ENCODE peak calls at places on chromosomes 13 and 19, in four cellular contexts. I is tibial nerve, B is mammary epithelial cell, N is Peyer's patch. X is an unnamed sample.

GRCh38 chr19:19053508-19054314 is 10.1 kb upstream of the SLC25A42 start:
- DNase-seq in I (no peak), B (no peak), N (peak), X (no peak)

GRCh38 chr19:4589579-4590410 is 30.3 kb upstream of the SEMA6B start:
- DNase-seq in I (no peak), B (no peak), N (no peak), X (no peak)

GRCh38 chr13:49827336-49827735 is 34.9 kb upstream of the KPNA3 start:
- DNase-seq in B (no peak), N (no peak), I (no peak), X (no peak)

GRCh38 chr19:4449022-4449825 is 8.4 kb downstream of the UBXN6 start:
- DNase-seq in B (no peak), I (no peak), N (no peak), X (no peak)

GRCh38 chr19:12983091-12983490 is 12.2 kb upstream of the NFIX start:
- DNase-seq in N (no peak), I (no peak), B (no peak), X (no peak)

GRCh38 chr13:38763446-38764381 is 76.8 kb downstream of the FREM2 start:
- DNase-seq in B (peak), N (no peak), I (no peak), X (peak)

GRCh38 chr19:45781282-45782161 is 768 bp downstream of the DMPK start:
- DNase-seq in B (peak), I (no peak), N (no peak), X (no peak)

GRCh38 chr19:13044160-13044853 is 49.0 kb downstream of the NFIX start:
- DNase-seq in N (no peak), I (no peak), B (peak), X (no peak)

GRCh38 chr19:13091400-13092161 is 11.1 kb downstream of the LYL1 start:
- DNase-seq in I (no peak), N (no peak), B (no peak), X (no peak)

GRCh38 chr19:46631481-46631880 is 4.5 kb downstream of the GNG8 start:
- DNase-seq in I (peak), B (peak), N (no peak), X (no peak)

GRCh38 chr13:63691474-63691873 is 2275.8 kb upstream of the PCDH20 start:
- DNase-seq in N (no peak), B (no peak), I (no peak), X (no peak)

GRCh38 chr19:50003254-50003788 is 21.9 kb downstream of the VRK3 start:
- DNase-seq in B (no peak), N (no peak), I (no peak), X (no peak)
- H3K27ac ChIP-seq in B (no peak), N (no peak), I (no peak), X (no peak)

DNA sequence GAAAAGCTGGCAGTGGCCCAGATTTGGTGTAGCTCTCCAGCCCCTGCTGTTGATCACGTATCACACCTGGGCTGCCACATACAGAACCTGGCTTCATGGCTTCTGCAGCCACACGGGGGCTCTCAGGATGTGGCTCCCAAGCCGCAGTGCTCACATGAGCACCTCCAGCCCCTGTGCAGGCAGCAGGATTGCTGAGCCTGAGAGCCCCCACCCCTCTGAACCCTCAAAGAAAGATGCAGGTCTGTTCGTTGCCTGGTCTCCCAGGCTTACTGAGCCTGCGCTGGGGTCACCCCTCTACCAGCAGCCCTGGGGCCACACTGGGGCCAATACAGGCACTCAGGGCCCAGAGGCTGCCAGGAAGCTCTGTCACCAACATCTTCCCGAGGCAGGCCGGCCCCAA is 2.7 kb downstream of the PLEKHF1 start:
- DNase-seq in B (no peak), N (peak), I (no peak), X (no peak)
- H3K4me3 ChIP-seq in B (no peak), N (no peak), I (no peak), X (no peak)

DNA sequence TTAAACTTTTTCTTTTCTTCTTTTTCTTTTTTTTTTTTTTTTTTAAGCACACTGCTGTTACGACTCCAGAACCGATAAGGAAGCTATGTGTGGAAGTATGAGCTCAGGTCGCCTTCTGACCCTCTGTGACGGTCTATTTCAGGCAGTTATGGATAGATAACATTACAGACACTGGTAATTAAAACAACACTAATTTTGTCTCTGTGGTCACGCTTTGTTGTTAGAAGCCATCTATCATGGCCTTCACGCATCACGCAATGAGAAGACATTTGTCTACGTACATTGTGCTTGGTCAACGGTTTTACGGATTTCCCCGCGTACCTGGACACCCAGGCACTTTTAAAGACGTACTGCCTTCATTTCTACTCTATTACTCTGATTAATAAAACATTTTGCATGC is 306.0 kb upstream of the ZNF507 start:
- DNase-seq in I (no peak), N (no peak), B (no peak), X (no peak)
- H3K27ac ChIP-seq in I (no peak), N (no peak), B (no peak), X (peak)

DNA sequence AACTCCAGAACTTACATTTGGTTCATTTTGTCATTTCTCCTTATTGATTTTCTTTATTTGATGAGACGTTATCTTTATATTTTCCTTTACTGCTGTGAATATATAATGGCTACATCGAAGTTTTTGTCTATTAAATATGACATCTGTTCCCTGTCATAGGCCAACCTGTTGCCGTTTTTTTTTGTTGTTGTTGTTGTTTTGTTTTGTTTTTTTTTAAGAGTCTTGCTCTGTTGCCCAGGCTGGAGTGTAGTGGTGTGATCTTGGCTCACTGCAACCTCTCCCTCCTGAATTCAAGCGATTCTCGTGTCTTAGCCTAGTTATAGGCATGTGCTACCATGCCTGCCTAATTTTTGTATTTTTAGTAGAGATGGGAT is 29.4 kb downstream of the ZNF780B start:
- DNase-seq in N (no peak), I (no peak), B (no peak), X (no peak)
- H3K4me3 ChIP-seq in N (no peak), I (no peak), B (no peak), X (no peak)

DNA sequence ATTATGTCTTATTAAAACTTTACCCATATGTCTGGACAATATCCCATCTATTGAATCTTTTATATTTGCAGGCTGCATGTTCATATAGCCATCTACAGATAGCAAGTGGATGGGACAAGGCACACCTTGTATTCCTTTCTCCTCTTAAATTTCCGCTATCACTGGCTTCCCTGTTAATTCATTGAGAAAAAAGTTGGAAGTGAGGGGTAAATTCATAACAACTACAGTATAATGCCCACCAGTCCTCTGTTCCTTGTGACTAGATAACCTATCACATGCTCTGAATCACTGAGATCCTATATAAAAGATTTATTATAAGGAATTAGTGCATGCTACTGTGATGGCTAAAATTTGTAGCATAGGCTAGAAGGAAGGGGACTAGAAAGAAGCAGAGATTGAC is 1005.8 kb upstream of the ATXN8OS start:
- DNase-seq in B (no peak), I (no peak), N (no peak), X (no peak)
- H3K27ac ChIP-seq in B (no peak), I (no peak), N (no peak), X (no peak)

DNA sequence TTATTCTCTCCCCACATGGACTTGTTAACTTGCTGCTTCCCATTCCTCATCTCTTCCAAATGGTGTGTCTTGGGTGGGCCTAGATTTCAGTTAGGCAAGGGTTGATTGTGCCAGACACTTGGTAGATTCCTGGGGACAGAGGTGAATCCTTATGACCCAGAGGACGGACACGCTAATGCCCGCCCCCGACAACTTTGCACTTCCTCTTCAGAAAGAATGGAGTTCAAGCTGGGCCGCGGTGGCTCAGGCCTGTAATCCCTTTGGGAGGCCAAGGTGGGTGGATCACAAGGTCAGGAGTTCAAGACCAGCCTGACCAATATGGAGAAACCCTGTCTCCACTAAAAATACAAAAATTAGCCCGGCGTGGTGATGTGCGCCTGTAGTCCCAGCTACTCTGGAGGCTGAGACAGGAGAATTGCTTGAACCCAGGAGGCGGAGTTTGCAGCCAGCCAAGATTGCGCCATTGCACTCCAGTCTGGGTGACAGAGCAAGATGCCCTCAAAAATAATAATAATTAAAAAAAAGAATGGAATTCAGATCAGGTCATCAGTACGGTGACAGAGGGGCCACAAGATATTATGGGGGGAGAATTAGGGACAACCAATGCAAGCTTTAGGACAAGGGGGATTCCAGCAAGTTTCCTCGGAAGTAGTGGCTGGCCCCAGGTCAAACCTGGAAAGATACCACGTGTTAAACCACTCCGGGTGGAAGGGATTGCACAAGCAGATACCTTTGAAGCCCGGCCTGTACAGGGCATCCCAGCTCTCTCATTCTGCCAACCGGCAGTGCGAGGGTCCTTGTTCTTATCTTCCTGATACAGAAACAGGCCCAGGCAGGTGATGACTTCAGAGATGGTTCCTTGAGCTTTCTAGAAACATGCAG is 2.7 kb downstream of the MYO9B start:
- DNase-seq in N (no peak), B (peak), I (no peak), X (no peak)
- H3K4me3 ChIP-seq in N (no peak), B (no peak), I (no peak), X (no peak)